ENCODE peak calls at places on chromosomes 7 and 10, in six cellular contexts. One of them, this sample, is unnamed.

GRCh38 chr10:43201545-43202131 is 63.4 kb downstream of the CSGALNACT2 start:
- DNase-seq in body of pancreas: peak; percentile 10
- DNase-seq in left lung: no peak
- DNase-seq in choroid plexus epithelial cell: no peak
- DNase-seq in cardiac muscle cell: no peak
- DNase-seq in pancreas: no peak
- DNase-seq in this sample: peak; percentile 30

GRCh38 chr10:20625868-20626267 is 271.2 kb downstream of the NEBL start:
- DNase-seq in cardiac muscle cell: no peak
- DNase-seq in pancreas: no peak
- DNase-seq in choroid plexus epithelial cell: no peak
- DNase-seq in left lung: no peak
- DNase-seq in body of pancreas: no peak
- DNase-seq in this sample: no peak

GRCh38 chr7:94395141-94396041 is 696 bp downstream of the COL1A2 start:
- DNase-seq in body of pancreas: peak; percentile 66
- DNase-seq in left lung: no peak
- DNase-seq in choroid plexus epithelial cell: peak; percentile 96
- DNase-seq in cardiac muscle cell: peak; percentile 93
- DNase-seq in pancreas: no peak
- DNase-seq in this sample: peak; percentile 79

GRCh38 chr7:31744294-31744874 is 57.4 kb downstream of the PPP1R17 start:
- DNase-seq in left lung: no peak
- DNase-seq in cardiac muscle cell: peak; percentile 80
- DNase-seq in choroid plexus epithelial cell: peak; percentile 86
- DNase-seq in body of pancreas: peak; percentile 57
- DNase-seq in pancreas: peak; percentile 22
- DNase-seq in this sample: peak; percentile 42

GRCh38 chr10:11631890-11632587 is 20.6 kb upstream of the USP6NL start:
- DNase-seq in pancreas: no peak
- DNase-seq in left lung: no peak
- DNase-seq in cardiac muscle cell: no peak
- DNase-seq in body of pancreas: no peak
- DNase-seq in choroid plexus epithelial cell: no peak
- DNase-seq in this sample: peak; percentile 56

GRCh38 chr7:84258628-84259027 is 64.0 kb upstream of the SEMA3A start:
- DNase-seq in pancreas: no peak
- DNase-seq in left lung: no peak
- DNase-seq in body of pancreas: no peak
- DNase-seq in choroid plexus epithelial cell: peak; percentile 46
- DNase-seq in cardiac muscle cell: peak; percentile 59
- DNase-seq in this sample: no peak

GRCh38 chr7:155153676-155154075 is 83.6 kb downstream of the HTR5A start:
- DNase-seq in left lung: no peak
- DNase-seq in choroid plexus epithelial cell: no peak
- DNase-seq in body of pancreas: no peak
- DNase-seq in cardiac muscle cell: no peak
- DNase-seq in pancreas: no peak
- DNase-seq in this sample: no peak

GRCh38 chr7:119936876-119937275 is 336.1 kb upstream of the KCND2 start:
- DNase-seq in cardiac muscle cell: no peak
- DNase-seq in choroid plexus epithelial cell: no peak
- DNase-seq in pancreas: no peak
- DNase-seq in left lung: no peak
- DNase-seq in body of pancreas: no peak
- DNase-seq in this sample: no peak

GRCh38 chr7:64574481-64575159 is 11.7 kb upstream of the ZNF680 start:
- DNase-seq in left lung: no peak
- DNase-seq in body of pancreas: no peak
- DNase-seq in choroid plexus epithelial cell: peak; percentile 76
- DNase-seq in pancreas: no peak
- DNase-seq in cardiac muscle cell: peak; percentile 89
- DNase-seq in this sample: no peak

GRCh38 chr7:77415822-77416620 is at the start of gene GSAP:
- DNase-seq in left lung: peak; percentile 94
- DNase-seq in body of pancreas: peak; percentile 79
- DNase-seq in pancreas: peak; percentile 80
- DNase-seq in choroid plexus epithelial cell: no peak
- DNase-seq in cardiac muscle cell: peak; percentile 35
- DNase-seq in this sample: peak; percentile 81

GRCh38 chr10:71243756-71244637 is 31.6 kb downstream of the UNC5B start:
- DNase-seq in cardiac muscle cell: no peak
- DNase-seq in choroid plexus epithelial cell: no peak
- DNase-seq in pancreas: no peak
- DNase-seq in left lung: no peak
- DNase-seq in body of pancreas: no peak
- DNase-seq in this sample: no peak

GRCh38 chr10:70255329-70256299 is 22.4 kb upstream of the PPA1 start:
- DNase-seq in left lung: peak; percentile 82
- DNase-seq in body of pancreas: no peak
- DNase-seq in cardiac muscle cell: peak; percentile 77
- DNase-seq in pancreas: no peak
- DNase-seq in choroid plexus epithelial cell: no peak
- DNase-seq in this sample: peak; percentile 48

GRCh38 chr7:88289505-88290129 is 17.1 kb downstream of the STEAP4 start:
- DNase-seq in cardiac muscle cell: no peak
- DNase-seq in pancreas: no peak
- DNase-seq in body of pancreas: no peak
- DNase-seq in left lung: no peak
- DNase-seq in choroid plexus epithelial cell: no peak
- DNase-seq in this sample: no peak

GRCh38 chr7:85682819-85683218 is 496.0 kb upstream of the SEMA3D start:
- DNase-seq in cardiac muscle cell: peak; percentile 45
- DNase-seq in left lung: no peak
- DNase-seq in choroid plexus epithelial cell: peak; percentile 54
- DNase-seq in pancreas: no peak
- DNase-seq in body of pancreas: no peak
- DNase-seq in this sample: no peak

GRCh38 chr7:22346383-22347107 is 10.4 kb downstream of the RAPGEF5 start:
- DNase-seq in choroid plexus epithelial cell: no peak
- DNase-seq in left lung: no peak
- DNase-seq in body of pancreas: no peak
- DNase-seq in pancreas: no peak
- DNase-seq in cardiac muscle cell: no peak
- DNase-seq in this sample: no peak

DNA sequence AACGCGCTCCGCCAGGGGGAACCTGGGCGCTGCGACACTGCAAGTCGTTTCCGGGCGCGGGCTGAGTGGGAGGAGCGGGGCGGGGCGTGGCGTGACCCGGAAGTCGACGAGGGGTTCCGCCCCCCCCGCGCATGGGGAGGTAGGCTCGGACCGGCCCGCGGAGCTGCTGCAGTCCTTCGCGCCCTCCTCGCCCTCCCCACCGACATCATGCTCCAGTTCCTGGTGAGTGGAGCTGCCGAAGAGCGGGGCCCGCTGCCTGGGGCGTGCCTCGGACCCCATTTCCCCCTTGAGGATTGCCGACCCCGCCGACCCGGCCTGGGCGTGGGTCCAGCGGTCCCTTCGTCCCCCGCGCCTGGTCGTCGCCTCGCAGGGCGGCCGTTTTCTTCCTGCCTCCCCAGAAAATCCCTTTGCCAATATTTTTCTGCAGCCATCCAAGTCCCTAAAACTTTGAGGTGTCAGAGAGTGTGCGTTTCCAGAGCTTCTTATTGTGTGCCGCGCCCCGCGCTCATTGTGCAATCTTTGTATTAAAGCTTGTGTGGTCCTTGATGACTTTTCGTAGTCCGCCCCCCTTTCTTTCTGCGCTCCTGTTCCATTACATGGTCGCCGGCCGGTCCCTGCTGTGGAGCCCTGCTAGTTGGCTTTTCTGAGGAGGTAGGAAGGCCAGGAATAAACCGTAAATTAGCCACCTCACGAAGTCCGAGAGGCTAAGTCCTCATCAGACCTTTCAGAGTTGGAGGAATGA is at the start of gene STMP1:
- DNase-seq in body of pancreas: peak; percentile 97
- DNase-seq in choroid plexus epithelial cell: peak; percentile 97
- DNase-seq in left lung: peak; percentile 99
- DNase-seq in pancreas: peak; percentile 98
- DNase-seq in cardiac muscle cell: peak; percentile 98
- DNase-seq in this sample: peak; percentile 98
- TF ChIP-seq CTCF in body of pancreas: peak; percentile 74
- TF ChIP-seq CTCF in choroid plexus epithelial cell: peak; percentile 71
- TF ChIP-seq CTCF in left lung: peak; percentile 66
- TF ChIP-seq CTCF in pancreas: no peak
- TF ChIP-seq CTCF in cardiac muscle cell: peak; percentile 73
- TF ChIP-seq CTCF in this sample: no peak

GRCh38 chr7:70042533-70042932 is 444.3 kb downstream of the AUTS2 start:
- DNase-seq in cardiac muscle cell: peak; percentile 53
- DNase-seq in pancreas: no peak
- DNase-seq in left lung: no peak
- DNase-seq in choroid plexus epithelial cell: peak; percentile 59
- DNase-seq in body of pancreas: no peak
- DNase-seq in this sample: no peak

GRCh38 chr7:70043139-70043538 is 444.9 kb downstream of the AUTS2 start:
- DNase-seq in left lung: no peak
- DNase-seq in cardiac muscle cell: no peak
- DNase-seq in body of pancreas: no peak
- DNase-seq in choroid plexus epithelial cell: no peak
- DNase-seq in pancreas: no peak
- DNase-seq in this sample: no peak

GRCh38 chr7:70044525-70044924 is 446.2 kb downstream of the AUTS2 start:
- DNase-seq in cardiac muscle cell: no peak
- DNase-seq in pancreas: no peak
- DNase-seq in choroid plexus epithelial cell: no peak
- DNase-seq in left lung: no peak
- DNase-seq in body of pancreas: no peak
- DNase-seq in this sample: no peak

GRCh38 chr7:70044064-70044463 is 445.8 kb downstream of the AUTS2 start:
- DNase-seq in cardiac muscle cell: no peak
- DNase-seq in pancreas: no peak
- DNase-seq in body of pancreas: no peak
- DNase-seq in left lung: no peak
- DNase-seq in choroid plexus epithelial cell: no peak
- DNase-seq in this sample: no peak

DNA sequence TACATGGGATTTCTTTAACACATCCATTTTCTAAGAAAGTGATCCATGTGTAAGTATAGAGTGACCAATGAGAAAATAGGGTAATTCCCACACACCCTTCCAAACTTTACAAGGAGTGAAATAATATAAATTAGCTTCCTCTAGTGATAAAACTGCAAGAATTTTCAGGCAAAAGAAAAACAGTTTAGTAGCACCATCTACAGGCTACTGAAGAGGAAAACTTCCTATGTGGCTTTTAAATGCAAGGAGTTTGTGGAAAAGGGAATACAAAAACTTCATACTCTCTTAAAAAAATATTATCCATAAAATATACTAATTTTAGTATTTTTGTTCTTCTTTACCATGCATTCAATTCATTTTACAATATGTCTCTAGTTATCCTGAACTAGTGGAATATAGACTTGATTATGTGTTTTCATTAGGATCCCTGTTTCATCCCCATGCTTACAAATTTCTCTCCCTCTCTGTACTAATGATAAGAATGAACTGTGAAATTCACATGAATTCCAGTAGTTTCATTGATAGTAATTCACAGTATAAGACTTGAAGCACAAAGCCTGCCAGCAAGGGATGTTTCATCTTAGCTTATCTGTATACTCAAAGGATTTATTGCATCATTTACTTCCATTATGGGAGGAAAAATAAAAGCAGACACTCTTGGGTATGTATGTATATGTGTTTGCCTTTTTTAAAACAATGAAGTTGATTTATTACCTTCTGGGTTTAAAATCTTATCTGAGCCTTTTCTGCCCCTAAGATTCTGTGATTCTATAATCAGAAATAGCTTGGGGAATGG is 442.9 kb downstream of the AUTS2 start:
- DNase-seq in body of pancreas: no peak
- DNase-seq in left lung: no peak
- DNase-seq in pancreas: no peak
- DNase-seq in cardiac muscle cell: peak; percentile 70
- DNase-seq in choroid plexus epithelial cell: peak; percentile 44
- DNase-seq in this sample: no peak
- TF ChIP-seq CTCF in body of pancreas: peak; percentile 43
- TF ChIP-seq CTCF in left lung: peak; percentile 34
- TF ChIP-seq CTCF in pancreas: no peak
- TF ChIP-seq CTCF in cardiac muscle cell: peak; percentile 46
- TF ChIP-seq CTCF in choroid plexus epithelial cell: peak; percentile 41
- TF ChIP-seq CTCF in this sample: no peak

GRCh38 chr10:44680764-44681163 is 230.4 kb upstream of the TMEM72 start:
- DNase-seq in left lung: no peak
- DNase-seq in cardiac muscle cell: no peak
- DNase-seq in pancreas: no peak
- DNase-seq in body of pancreas: no peak
- DNase-seq in choroid plexus epithelial cell: no peak
- DNase-seq in this sample: no peak

GRCh38 chr10:44685177-44685576 is 226.0 kb upstream of the TMEM72 start:
- DNase-seq in body of pancreas: no peak
- DNase-seq in left lung: no peak
- DNase-seq in pancreas: no peak
- DNase-seq in choroid plexus epithelial cell: no peak
- DNase-seq in cardiac muscle cell: no peak
- DNase-seq in this sample: no peak

GRCh38 chr10:44684641-44685040 is 226.5 kb upstream of the TMEM72 start:
- DNase-seq in cardiac muscle cell: no peak
- DNase-seq in pancreas: no peak
- DNase-seq in choroid plexus epithelial cell: peak; percentile 39
- DNase-seq in left lung: no peak
- DNase-seq in body of pancreas: no peak
- DNase-seq in this sample: no peak

GRCh38 chr10:44682516-44682915 is 228.6 kb upstream of the TMEM72 start:
- DNase-seq in body of pancreas: no peak
- DNase-seq in left lung: no peak
- DNase-seq in choroid plexus epithelial cell: peak; percentile 36
- DNase-seq in pancreas: no peak
- DNase-seq in cardiac muscle cell: no peak
- DNase-seq in this sample: no peak
- TF ChIP-seq CTCF in body of pancreas: no peak
- TF ChIP-seq CTCF in left lung: no peak
- TF ChIP-seq CTCF in choroid plexus epithelial cell: no peak
- TF ChIP-seq CTCF in pancreas: no peak
- TF ChIP-seq CTCF in cardiac muscle cell: no peak
- TF ChIP-seq CTCF in this sample: no peak

GRCh38 chr7:95871078-95871848 is 98.9 kb downstream of the DYNC1I1 start:
- DNase-seq in pancreas: no peak
- DNase-seq in cardiac muscle cell: peak; percentile 65
- DNase-seq in choroid plexus epithelial cell: peak; percentile 78
- DNase-seq in left lung: no peak
- DNase-seq in body of pancreas: peak; percentile 28
- DNase-seq in this sample: peak; percentile 56
- TF ChIP-seq CTCF in pancreas: no peak
- TF ChIP-seq CTCF in cardiac muscle cell: peak; percentile 69
- TF ChIP-seq CTCF in choroid plexus epithelial cell: peak; percentile 75
- TF ChIP-seq CTCF in left lung: peak; percentile 26
- TF ChIP-seq CTCF in body of pancreas: peak; percentile 62
- TF ChIP-seq CTCF in this sample: peak; percentile 65

GRCh38 chr7:100588438-100588837 is 2.3 kb downstream of the FBXO24 start:
- DNase-seq in body of pancreas: no peak
- DNase-seq in pancreas: no peak
- DNase-seq in cardiac muscle cell: peak; percentile 34
- DNase-seq in left lung: no peak
- DNase-seq in choroid plexus epithelial cell: no peak
- DNase-seq in this sample: peak; percentile 60
- TF ChIP-seq CTCF in body of pancreas: no peak
- TF ChIP-seq CTCF in pancreas: no peak
- TF ChIP-seq CTCF in cardiac muscle cell: peak; percentile 36
- TF ChIP-seq CTCF in left lung: no peak
- TF ChIP-seq CTCF in choroid plexus epithelial cell: peak; percentile 25
- TF ChIP-seq CTCF in this sample: peak; percentile 44